ENCODE peak calls at places on chromosomes 4 and X, in seven cellular contexts. L is tibial artery; F is GM23248; H is tibial nerve; W is right cardiac atrium; R is CD8-positive, alpha-beta memory T cell; G is heart left ventricle. I is an unnamed sample. For H3K9me3 and H3K27me3, the result is how much of the 10 kb centered on the place peaks cover.

GRCh38 chrX:68994135-68994882 is 165.5 kb downstream of the EFNB1 start:
- DNase-seq in L (no peak), F (no peak), H (no peak), W (no peak), R (no peak), G (no peak), I (no peak)

GRCh38 chr4:40915318-40916217 is 165.8 kb downstream of the NSUN7 start:
- DNase-seq in L (no peak), F (peak), H (no peak), W (no peak), R (no peak), G (no peak), I (no peak)

GRCh38 chrX:110941906-110942305 is 146.3 kb upstream of the CHRDL1 start:
- DNase-seq in L (no peak), F (no peak), H (no peak), W (no peak), R (no peak), G (no peak), I (no peak)

GRCh38 chr4:10115271-10115656 is 1.3 kb downstream of the WDR1 start:
- DNase-seq in L (no peak), F (peak), H (no peak), W (no peak), R (no peak), G (no peak), I (no peak)

GRCh38 chr4:14309429-14309828 is 681.9 kb upstream of the BOD1L1 start:
- DNase-seq in L (no peak), F (no peak), H (no peak), W (no peak), R (no peak), G (no peak), I (no peak)

GRCh38 chr4:178387756-178388155 is 945.5 kb upstream of the AGA start:
- DNase-seq in L (no peak), F (no peak), H (no peak), W (no peak), R (no peak), G (no peak), I (no peak)

GRCh38 chrX:151680805-151681204 is 14.5 kb upstream of the PRRG3 start:
- DNase-seq in L (no peak), F (peak), H (no peak), W (no peak), R (peak), G (no peak), I (peak)

GRCh38 chr4:109302366-109303140 is at the start of gene COL25A1:
- DNase-seq in L (peak), F (peak), H (no peak), W (peak), R (no peak), G (peak), I (peak)

GRCh38 chrX:19487520-19488200 is 27.6 kb downstream of the MAP3K15 start:
- DNase-seq in L (no peak), F (no peak), H (no peak), W (no peak), R (no peak), G (no peak), I (no peak)

GRCh38 chrX:65712005-65712861 is 44.8 kb downstream of the MSN start:
- DNase-seq in L (no peak), F (no peak), H (no peak), W (no peak), R (no peak), G (no peak), I (no peak)

GRCh38 chrX:39815621-39816020 is 282.1 kb downstream of the BCOR start:
- DNase-seq in L (no peak), F (no peak), H (no peak), W (no peak), R (no peak), G (no peak), I (peak)

GRCh38 chrX:35461164-35461563 is 337.0 kb upstream of the MAGEB16 start:
- DNase-seq in L (no peak), F (no peak), H (no peak), W (no peak), R (no peak), G (no peak), I (no peak)

GRCh38 chr4:139735381-139736256 is 70.0 kb downstream of the MGST2 start:
- DNase-seq in L (peak), F (peak), H (no peak), W (peak), R (no peak), G (peak), I (no peak)

GRCh38 chr4:103046416-103047290 is 27.1 kb upstream of the SLC9B1 start:
- DNase-seq in L (no peak), F (peak), H (no peak), W (no peak), R (peak), G (no peak), I (peak)

GRCh38 chr4:152735302-152735917 is 44.1 kb downstream of the TIGD4 start:
- DNase-seq in L (no peak), F (peak), H (no peak), W (no peak), R (no peak), G (no peak), I (no peak)

GRCh38 chrX:48681539-48682183 is 1.9 kb upstream of the WAS start:
- DNase-seq in L (no peak), F (no peak), H (no peak), W (no peak), R (no peak), G (no peak), I (no peak)

GRCh38 chr4:88443486-88443885 is 13.4 kb upstream of the HERC5 start:
- DNase-seq in L (no peak), F (no peak), H (no peak), W (no peak), R (no peak), G (no peak), I (no peak)

GRCh38 chrX:57647020-57647419 is 33.0 kb downstream of the NLRP2B start:
- DNase-seq in L (no peak), F (no peak), H (no peak), W (no peak), R (no peak), G (no peak), I (no peak)

GRCh38 chr4:149746281-149746680 is 69.4 kb downstream of the IQCM start:
- DNase-seq in L (no peak), F (no peak), H (no peak), W (no peak), R (no peak), G (no peak), I (no peak)

GRCh38 chr4:105859233-105859632 is 36.0 kb upstream of the NPNT start:
- DNase-seq in L (no peak), F (peak), H (no peak), W (no peak), R (no peak), G (no peak), I (no peak)

GRCh38 chrX:101685923-101686322 is 26.3 kb upstream of the ARMCX2 start:
- DNase-seq in L (no peak), F (no peak), H (no peak), W (no peak), R (no peak), G (no peak), I (no peak)

GRCh38 chr4:147233-147632 is 22.9 kb downstream of the ZNF718 start:
- DNase-seq in L (no peak), F (no peak), H (no peak), W (no peak), R (no peak), G (no peak), I (no peak)

GRCh38 chr4:146621-147020 is 22.3 kb downstream of the ZNF718 start:
- DNase-seq in L (no peak), F (no peak), H (no peak), W (no peak), R (no peak), G (no peak), I (no peak)
- H3K9me3 ChIP-seq in L (half or more), F (under half), H (under half), W (under half), R (under half), G (under half), I (under half)

DNA sequence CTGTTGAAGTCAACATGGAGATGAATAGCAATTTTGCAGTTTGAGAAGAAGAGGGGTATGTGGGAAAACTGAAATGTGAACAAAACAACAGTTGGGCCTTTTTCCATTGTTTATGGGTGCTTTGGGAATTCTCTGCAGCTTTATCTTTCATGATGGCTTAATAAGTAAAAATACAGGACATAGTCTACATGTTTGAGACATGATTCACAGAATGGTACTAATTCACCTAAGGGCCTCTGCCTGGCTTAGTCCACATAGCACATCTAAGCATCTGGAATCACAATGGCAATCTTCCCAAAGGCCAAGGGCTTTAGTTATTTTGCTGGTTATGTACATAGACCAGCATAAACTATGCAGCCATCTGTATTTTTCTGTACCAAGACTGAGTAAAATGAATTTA is 512.8 kb upstream of the FAT1 start:
- DNase-seq in L (no peak), F (peak), H (no peak), W (no peak), R (no peak), G (no peak), I (no peak)
- H3K27me3 ChIP-seq in L (under half), F (under half), H (under half), W (under half), R (under half), G (under half), I (under half)

GRCh38 chr4:244471-244870 is 60.8 kb downstream of the ZNF732 start:
- DNase-seq in L (peak), F (peak), H (no peak), W (no peak), R (peak), G (no peak), I (peak)

GRCh38 chr4:243407-243806 is 61.9 kb downstream of the ZNF732 start:
- DNase-seq in L (no peak), F (no peak), H (no peak), W (no peak), R (no peak), G (no peak), I (peak)

DNA sequence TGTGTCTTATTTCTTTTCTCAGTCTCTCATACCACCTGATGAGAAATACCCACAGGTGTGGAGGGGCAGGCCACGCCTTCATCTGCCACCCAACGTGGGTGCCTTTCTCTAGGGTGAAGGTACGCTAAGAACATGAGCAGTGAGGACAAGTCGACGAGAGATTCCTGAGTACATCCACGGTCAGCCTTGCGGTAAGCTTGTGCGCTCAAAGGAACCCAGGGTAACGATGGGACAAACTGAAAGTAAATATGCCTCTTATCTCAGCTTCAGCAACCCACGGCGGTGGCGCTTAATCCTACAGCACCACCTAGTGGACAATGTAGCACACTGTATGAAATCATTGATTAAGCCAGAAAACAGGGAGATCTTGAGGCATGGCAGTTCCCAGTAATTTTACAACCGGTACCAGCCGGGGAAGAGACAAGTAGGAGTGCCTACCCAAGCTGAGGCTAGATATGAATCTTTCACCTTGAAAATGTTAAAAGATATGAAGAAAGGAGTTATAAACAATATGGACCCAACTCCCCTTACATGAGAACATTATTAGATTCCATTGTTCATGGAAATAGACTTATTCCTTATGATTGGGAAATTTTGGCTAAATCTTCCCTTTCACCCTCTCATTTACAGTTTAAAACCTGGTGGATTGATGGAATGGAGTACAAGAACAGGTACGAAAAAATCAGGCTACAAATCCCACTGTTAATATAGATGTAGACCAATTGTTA is 63.0 kb downstream of the ZNF732 start:
- DNase-seq in L (peak), F (peak), H (no peak), W (peak), R (peak), G (peak), I (peak)
- H3K9me3 ChIP-seq in L (under half), F (under half), H (under half), W (under half), R (under half), G (under half), I (under half)

GRCh38 chrX:130435937-130436336 is 34.1 kb downstream of the RBMX2 start:
- DNase-seq in L (no peak), F (no peak), H (no peak), W (no peak), R (no peak), G (no peak), I (no peak)
- H3K27me3 ChIP-seq in L (under half), F (under half), H (under half), W (under half), R (under half), G (under half), I (under half)

GRCh38 chr4:71882113-71882512 is 98.2 kb upstream of the GC start:
- DNase-seq in L (no peak), F (no peak), H (no peak), W (no peak), R (no peak), G (no peak), I (no peak)

GRCh38 chr4:71872767-71873422 is 89.0 kb upstream of the GC start:
- DNase-seq in L (no peak), F (no peak), H (no peak), W (no peak), R (no peak), G (no peak), I (no peak)

DNA sequence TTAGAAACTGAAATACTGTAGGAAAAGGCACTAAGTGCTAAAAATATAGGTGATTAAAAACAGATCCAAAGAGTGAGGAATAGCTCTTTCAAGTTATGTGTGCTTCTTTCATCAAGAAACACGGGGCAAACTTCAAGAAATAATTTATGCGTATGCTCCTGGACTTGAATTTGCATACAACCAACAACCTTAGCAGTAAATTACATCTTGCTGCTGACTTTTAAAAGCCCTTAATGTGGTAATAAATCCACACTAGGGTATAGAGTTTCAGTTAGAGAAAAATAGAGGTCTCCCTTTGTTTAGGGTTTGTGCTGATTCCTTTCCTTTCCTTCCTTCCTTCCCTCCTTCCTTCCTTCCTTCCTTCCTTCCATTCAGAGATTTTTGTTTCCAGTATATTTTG is 94.5 kb upstream of the GC start:
- DNase-seq in L (no peak), F (no peak), H (no peak), W (no peak), R (no peak), G (no peak), I (no peak)
- H3K9me3 ChIP-seq in L (under half), F (under half), H (under half), W (under half), R (under half), G (under half), I (under half)

DNA sequence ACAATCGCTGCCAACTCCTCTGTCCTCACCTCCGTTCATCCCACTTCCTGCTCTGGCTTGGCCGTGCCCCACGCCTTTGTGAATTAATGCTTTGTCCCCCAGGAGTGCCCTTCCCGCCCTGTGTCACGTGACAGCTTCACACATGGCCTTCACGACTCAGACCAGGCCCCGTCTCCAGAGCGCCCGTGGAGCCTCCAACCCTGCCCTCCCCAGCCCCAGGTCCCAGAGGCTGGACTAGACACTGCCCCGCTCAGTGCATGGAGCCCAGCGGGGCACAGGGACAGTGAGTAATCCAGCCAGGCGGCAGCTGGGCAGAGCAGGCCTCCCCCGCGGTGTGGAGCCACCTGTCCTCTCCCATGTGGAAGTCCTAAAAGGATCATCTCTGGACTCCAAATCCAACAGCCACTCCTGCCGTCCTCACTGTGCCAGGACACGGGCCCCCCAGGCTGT is 7.4 kb downstream of the ADRA2C start:
- DNase-seq in L (no peak), F (no peak), H (no peak), W (no peak), R (no peak), G (no peak), I (peak)
- H3K27me3 ChIP-seq in L (under half), F (half or more), H (under half), W (under half), R (under half), G (half or more), I (under half)